ENCODE peak calls at places on chromosomes 5 and 9, in eight cellular contexts. F is HCT116, Z is endodermal cell, K is mammary epithelial cell, E is stomach, B is heart left ventricle, Y is tibial artery, V is body of pancreas. Q is an unnamed sample. For H3K27me3, the result is how much of the 10 kb centered on the place peaks cover.

GRCh38 chr5:140575309-140575708 is 10.7 kb downstream of the SLC35A4 start:
- DNase-seq in Y (no peak), F (peak), B (peak), Z (peak), E (peak), K (peak), V (peak), Q (peak)

GRCh38 chr5:54415896-54416640 is 39.4 kb upstream of the HSPB3 start:
- DNase-seq in Z (peak), K (peak), B (no peak), V (no peak), E (no peak), F (no peak), Y (no peak), Q (peak)

GRCh38 chr9:126376311-126376902 is 49.8 kb downstream of the MVB12B start:
- DNase-seq in E (no peak), F (no peak), K (no peak), Y (no peak), Z (peak), B (no peak), V (no peak), Q (no peak)

GRCh38 chr9:125547383-125547782 is 159.6 kb downstream of the MAPKAP1 start:
- DNase-seq in Z (no peak), F (no peak), B (no peak), K (no peak), V (no peak), Y (no peak), E (no peak), Q (no peak)

GRCh38 chr5:158832096-158832495 is 267.6 kb downstream of the EBF1 start:
- DNase-seq in Z (no peak), E (no peak), Y (no peak), V (no peak), K (no peak), B (no peak), F (no peak), Q (no peak)

GRCh38 chr9:83388346-83388745 is 149.9 kb downstream of the FRMD3 start:
- DNase-seq in F (no peak), K (no peak), E (no peak), Z (no peak), B (no peak), Y (no peak), V (no peak), Q (no peak)

GRCh38 chr9:134768332-134769083 is 112.1 kb upstream of the FCN2 start:
- DNase-seq in Y (no peak), F (no peak), V (peak), K (no peak), E (no peak), B (peak), Z (no peak), Q (no peak)

GRCh38 chr9:82720515-82720914 is 342.4 kb downstream of the RASEF start:
- DNase-seq in Y (no peak), E (no peak), V (no peak), K (no peak), B (no peak), F (no peak), Z (no peak), Q (no peak)

GRCh38 chr5:169991115-169991514 is 10.8 kb upstream of the INSYN2B start:
- DNase-seq in F (no peak), B (no peak), E (peak), V (no peak), K (no peak), Y (no peak), Z (no peak), Q (no peak)

GRCh38 chr9:123928471-123929176 is 1.3 kb downstream of the DENND1A start:
- DNase-seq in B (peak), E (no peak), Z (no peak), V (no peak), K (no peak), F (no peak), Y (no peak), Q (no peak)

GRCh38 chr9:136729144-136729543 is 13.6 kb downstream of the LCN10 start:
- DNase-seq in B (no peak), K (no peak), Y (peak), V (no peak), F (no peak), Z (no peak), E (no peak), Q (no peak)

GRCh38 chr9:80175286-80175906 is 603.6 kb downstream of the TLE4 start:
- DNase-seq in E (peak), K (peak), B (no peak), Z (no peak), Y (no peak), V (peak), F (peak), Q (no peak)

GRCh38 chr9:111715471-111715870 is 54.1 kb downstream of the GNG10 start:
- DNase-seq in E (no peak), Z (no peak), F (no peak), V (no peak), B (no peak), Y (no peak), K (no peak), Q (no peak)

GRCh38 chr9:86098793-86099694 is at the start of gene GOLM1:
- DNase-seq in V (peak), E (peak), B (peak), F (no peak), K (peak), Y (no peak), Z (peak), Q (peak)

GRCh38 chr9:134500931-134501265 is 140.7 kb upstream of the COL5A1 start:
- DNase-seq in F (no peak), Z (no peak), K (no peak), Y (no peak), B (no peak), V (no peak), E (no peak), Q (no peak)

GRCh38 chr5:59483971-59484472 is 409.5 kb downstream of the PDE4D start:
- DNase-seq in V (no peak), B (no peak), E (no peak), Y (no peak), Z (no peak), K (peak), F (no peak), Q (peak)

GRCh38 chr5:118981783-118982182 is 6.6 kb downstream of the DTWD2 start:
- DNase-seq in K (peak), F (no peak), Z (no peak), V (no peak), E (no peak), Y (no peak), B (no peak), Q (no peak)

GRCh38 chr9:80707120-80707519 is 982.2 kb downstream of the TLE1 start:
- DNase-seq in Y (no peak), Z (no peak), V (no peak), B (no peak), F (no peak), E (no peak), K (peak), Q (peak)

GRCh38 chr5:68110264-68110663 is 105.3 kb upstream of the PIK3R1 start:
- DNase-seq in K (no peak), F (no peak), Y (no peak), E (no peak), B (no peak), V (no peak), Z (no peak), Q (no peak)

GRCh38 chr9:92977279-92977678 is 30.0 kb downstream of the FGD3 start:
- DNase-seq in V (no peak), Z (no peak), E (no peak), B (no peak), F (no peak), Y (peak), K (no peak), Q (no peak)

GRCh38 chr5:158023266-158023665 is 164.3 kb upstream of the CLINT1 start:
- DNase-seq in K (peak), B (no peak), Y (no peak), F (no peak), Z (no peak), E (no peak), V (no peak), Q (no peak)

GRCh38 chr9:4502444-4502843 is 12.2 kb downstream of the SLC1A1 start:
- DNase-seq in V (no peak), B (no peak), E (no peak), Y (no peak), F (no peak), Z (no peak), K (no peak), Q (no peak)

GRCh38 chr5:133439859-133440258 is 172.5 kb downstream of the FSTL4 start:
- DNase-seq in Z (no peak), E (no peak), F (no peak), K (peak), V (no peak), Y (no peak), B (no peak), Q (no peak)

GRCh38 chr9:19030899-19031298 is 2.1 kb downstream of the SAXO1 start:
- DNase-seq in Z (no peak), F (no peak), V (no peak), E (no peak), K (peak), B (no peak), Y (no peak), Q (no peak)

DNA sequence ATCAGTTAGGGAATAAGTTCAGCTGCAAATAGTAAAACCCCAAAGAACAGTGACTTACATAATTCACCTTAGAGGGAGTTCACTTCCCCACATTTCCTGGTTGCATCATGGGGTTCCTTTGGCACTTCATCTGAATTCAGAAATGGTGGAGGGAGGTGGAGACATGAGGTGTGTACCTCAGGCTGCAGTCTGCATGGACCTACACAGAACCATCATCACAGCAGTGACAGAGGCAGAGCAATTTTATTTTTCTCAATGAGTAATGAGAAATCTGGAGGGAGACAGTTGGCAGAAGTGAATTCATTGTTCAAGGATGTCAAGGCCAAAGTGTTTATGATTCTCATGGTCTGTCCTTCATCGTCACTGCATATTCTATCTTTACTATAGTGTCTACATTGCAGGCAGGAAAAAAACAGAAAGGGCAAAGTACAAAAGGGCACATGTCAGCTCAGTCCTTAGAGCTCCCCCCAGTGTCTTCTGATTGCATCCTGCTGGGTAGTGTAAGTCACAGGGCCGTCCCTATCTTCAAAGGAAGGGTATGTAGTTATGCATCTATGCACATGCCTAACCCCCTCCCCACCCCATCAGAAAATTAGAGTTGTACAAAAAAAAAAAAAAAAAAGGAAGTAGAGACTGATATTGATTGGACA is 132.8 kb upstream of the APC start:
- DNase-seq in E (no peak), F (peak), B (no peak), Y (no peak), K (no peak), Z (peak), V (no peak), Q (no peak)
- TF ChIP-seq CTCF in E (no peak), F (peak), B (peak), Y (no peak), K (no peak), Z (peak), V (no peak), Q (peak)

DNA sequence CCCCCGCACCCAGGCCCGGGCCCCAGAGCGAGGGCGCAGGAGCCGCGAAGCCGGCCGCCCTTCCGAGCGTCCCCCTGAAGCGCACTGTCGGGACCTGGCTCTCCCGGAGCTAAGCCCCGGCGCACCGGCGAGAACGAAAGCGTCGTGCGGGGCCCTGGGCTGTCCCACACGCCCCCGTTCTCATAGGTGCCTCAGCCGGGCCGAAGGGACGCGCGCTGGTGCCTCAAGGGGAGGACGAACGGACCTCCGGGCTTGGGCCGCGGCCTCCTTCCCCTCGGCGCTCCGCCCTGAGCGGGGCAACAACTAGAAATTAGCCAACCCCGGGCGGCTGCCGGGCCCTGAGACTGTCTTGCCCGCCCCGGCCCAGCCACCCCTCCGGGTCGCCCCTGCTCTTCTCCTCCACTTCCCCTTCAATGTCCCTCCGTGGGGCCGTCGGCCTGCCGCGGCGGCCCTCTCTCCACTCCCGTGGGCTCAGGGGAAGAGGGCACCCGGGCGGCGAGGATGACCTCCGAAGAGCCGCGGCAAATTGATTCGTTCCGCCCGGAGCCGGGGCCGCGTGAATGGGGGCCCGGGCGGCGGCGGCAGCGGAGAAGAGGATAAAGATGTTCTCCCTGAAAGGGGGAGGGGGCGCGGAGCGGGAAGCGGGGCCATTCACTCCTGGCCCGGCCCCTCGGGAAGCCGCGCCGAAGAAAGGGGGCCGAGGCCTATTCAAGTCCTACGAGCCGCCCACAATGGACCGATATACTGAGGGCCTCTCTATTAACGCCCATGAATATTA is 3.5 kb upstream of the PRDM12 start:
- DNase-seq in F (no peak), Y (no peak), V (no peak), B (no peak), K (no peak), Z (peak), E (no peak), Q (no peak)
- H3K27me3 ChIP-seq in F (under half), Y (under half), V (under half), B (half or more), K (half or more), Z (half or more), E (half or more), Q (half or more)

GRCh38 chr5:171992305-171992704 is 14.1 kb downstream of the FBXW11 start:
- DNase-seq in Y (no peak), V (no peak), Z (no peak), B (no peak), F (no peak), E (no peak), K (no peak), Q (no peak)
- H3K27ac ChIP-seq in Y (no peak), V (no peak), Z (no peak), B (no peak), F (no peak), E (no peak), K (no peak), Q (no peak)

GRCh38 chr5:142939884-142940283 is 169.7 kb downstream of the ARHGAP26 start:
- DNase-seq in F (no peak), Z (no peak), V (no peak), K (no peak), E (no peak), B (no peak), Y (no peak), Q (no peak)
- TF ChIP-seq CTCF in F (no peak), Z (no peak), V (no peak), K (no peak), E (no peak), B (no peak), Y (no peak), Q (no peak)

GRCh38 chr5:88539642-88540476 is 271.2 kb upstream of the TMEM161B start:
- DNase-seq in E (no peak), V (no peak), B (no peak), Y (no peak), K (no peak), Z (no peak), F (no peak), Q (no peak)
- H3K27me3 ChIP-seq in E (under half), V (under half), B (under half), Y (under half), K (under half), Z (under half), F (under half), Q (under half)

GRCh38 chr5:80921026-80921425 is 39.1 kb upstream of the RASGRF2 start:
- DNase-seq in Y (no peak), V (no peak), B (no peak), E (no peak), F (no peak), Z (peak), K (peak), Q (no peak)
- H3K27ac ChIP-seq in Y (no peak), V (no peak), B (no peak), E (no peak), F (no peak), Z (no peak), K (no peak), Q (no peak)